ENCODE peak calls at places on chromosomes 1 and 21, in eight cellular contexts. T, J, M, C, B, A, S and D are unnamed samples.

GRCh38 chr1:228471762-228472398 is 15.3 kb upstream of the RNF187 start:
- DNase-seq in T (no peak), J (peak; percentile 66), M (peak; percentile 58), C (no peak), B (no peak), A (no peak), S (peak; percentile 66), D (no peak)

GRCh38 chr1:202365092-202365815 is 16.8 kb downstream of the PPP1R12B start:
- DNase-seq in T (no peak), J (peak; percentile 42), M (no peak), C (no peak), B (no peak), A (no peak), S (no peak), D (no peak)

GRCh38 chr1:38115251-38115650 is 68.7 kb upstream of the POU3F1 start:
- DNase-seq in T (no peak), J (no peak), M (no peak), C (no peak), B (no peak), A (no peak), S (no peak), D (no peak)

GRCh38 chr1:75616436-75617433 is 5.8 kb upstream of the SLC44A5 start:
- DNase-seq in T (peak; percentile 67), J (peak; percentile 20), M (peak; percentile 62), C (no peak), B (no peak), A (no peak), S (peak; percentile 61), D (peak; percentile 67)

GRCh38 chr1:9371391-9371935 is 78.8 kb downstream of the SPSB1 start:
- DNase-seq in T (peak; percentile 60), J (peak; percentile 34), M (peak; percentile 87), C (no peak), B (no peak), A (no peak), S (peak; percentile 81), D (peak; percentile 93)

GRCh38 chr1:241677171-241677570 is 25.1 kb downstream of the WDR64 start:
- DNase-seq in T (no peak), J (no peak), M (no peak), C (no peak), B (peak; percentile 0), A (peak; percentile 32), S (no peak), D (no peak)

GRCh38 chr1:208418667-208419066 is 174.5 kb upstream of the PLXNA2 start:
- DNase-seq in T (no peak), J (no peak), M (no peak), C (no peak), B (no peak), A (no peak), S (no peak), D (no peak)

GRCh38 chr1:112209493-112209892 is 186.5 kb upstream of the CTTNBP2NL start:
- DNase-seq in T (no peak), J (no peak), M (no peak), C (peak; percentile 14), B (no peak), A (no peak), S (no peak), D (peak; percentile 14)

GRCh38 chr1:52033190-52034049 is at the start of gene KTI12:
- DNase-seq in T (peak; percentile 83), J (peak; percentile 92), M (peak; percentile 90), C (no peak), B (peak; percentile 83), A (peak; percentile 84), S (peak; percentile 94), D (peak; percentile 94)

GRCh38 chr21:24850121-24850520 is 757.2 kb downstream of the MRPL39 start:
- DNase-seq in T (no peak), J (no peak), M (no peak), C (no peak), B (no peak), A (no peak), S (no peak), D (no peak)